ENCODE peak calls at places on chromosomes 1 and 21, in five cellular contexts. N is uterus, H is ovary, Y is H1, T is tibial nerve. O is an unnamed sample. For H3K27me3, the result is how much of the 10 kb centered on the place peaks cover.

GRCh38 chr1:220281159-220281574 is 8.9 kb upstream of the RAB3GAP2 start:
- DNase-seq in Y (no peak), T (no peak), N (no peak), H (no peak), O (no peak)

GRCh38 chr1:41811051-41811795 is 107.5 kb downstream of the HIVEP3 start:
- DNase-seq in Y (no peak), H (no peak), N (no peak), T (no peak), O (no peak)

GRCh38 chr21:43600642-43601397 is 58.5 kb downstream of the HSF2BP start:
- DNase-seq in Y (no peak), H (no peak), T (no peak), N (no peak), O (no peak)

GRCh38 chr1:177568702-177569101 is 397.9 kb downstream of the BRINP2 start:
- DNase-seq in T (no peak), N (no peak), H (no peak), Y (no peak), O (no peak)

GRCh38 chr1:184854036-184854435 is 99.4 kb upstream of the EDEM3 start:
- DNase-seq in Y (no peak), H (no peak), T (no peak), N (no peak), O (no peak)

GRCh38 chr21:31162827-31163226 is 124.6 kb upstream of the KRTAP19-8 start:
- DNase-seq in Y (no peak), T (no peak), N (no peak), H (no peak), O (no peak)

GRCh38 chr1:41658444-41659158 is 174.1 kb upstream of the EDN2 start:
- DNase-seq in T (no peak), Y (no peak), N (no peak), H (no peak), O (peak)

GRCh38 chr21:26169611-26170470 is 729 bp downstream of the APP start:
- DNase-seq in N (peak), Y (no peak), T (peak), H (peak), O (peak)

GRCh38 chr1:195733826-195734225 is 874.4 kb downstream of the KCNT2 start:
- DNase-seq in T (no peak), N (no peak), H (no peak), Y (peak), O (no peak)

GRCh38 chr1:118783095-118783758 is 204.9 kb downstream of the TBX15 start:
- DNase-seq in N (no peak), H (no peak), Y (no peak), T (no peak), O (no peak)

GRCh38 chr1:178344513-178345077 is 152.2 kb downstream of the CLEC20A start:
- DNase-seq in T (no peak), H (no peak), Y (no peak), N (no peak), O (no peak)

GRCh38 chr1:177820213-177820612 is 149.6 kb downstream of the SEC16B start:
- DNase-seq in N (no peak), H (no peak), T (no peak), Y (no peak), O (no peak)

GRCh38 chr1:110780600-110781484 is 92.1 kb upstream of the CD53 start:
- DNase-seq in N (peak), T (peak), Y (peak), H (peak), O (peak)

GRCh38 chr1:185464788-185465187 is 147.7 kb upstream of the IVNS1ABP start:
- DNase-seq in N (no peak), Y (no peak), T (no peak), H (no peak), O (no peak)

GRCh38 chr1:98296681-98297080 is 364.8 kb upstream of the SNX7 start:
- DNase-seq in H (no peak), T (no peak), N (no peak), Y (no peak), O (no peak)

GRCh38 chr1:8903908-8904650 is 25.6 kb upstream of the ENO1 start:
- DNase-seq in T (no peak), N (peak), H (peak), Y (no peak), O (no peak)

GRCh38 chr1:241957692-241958494 is at the start of gene BECN2:
- DNase-seq in T (no peak), N (no peak), H (no peak), Y (no peak), O (no peak)

GRCh38 chr1:230773396-230774033 is 26.3 kb downstream of the CAPN9 start:
- DNase-seq in T (no peak), H (no peak), N (no peak), Y (no peak), O (no peak)

GRCh38 chr1:64223329-64224151 is 20.1 kb downstream of the UBE2U start:
- DNase-seq in N (no peak), H (no peak), T (no peak), Y (no peak), O (no peak)

GRCh38 chr1:187909382-187909781 is 1080.6 kb downstream of the PLA2G4A start:
- DNase-seq in Y (no peak), T (no peak), H (no peak), N (no peak), O (no peak)

GRCh38 chr1:116556289-116557006 is 14.4 kb downstream of the CD58 start:
- DNase-seq in T (no peak), H (no peak), N (no peak), Y (no peak), O (no peak)

GRCh38 chr21:34869541-34869940 is 179.6 kb downstream of the RUNX1 start:
- DNase-seq in Y (no peak), T (no peak), H (no peak), N (no peak), O (no peak)

GRCh38 chr1:84756455-84757082 is 66.3 kb upstream of the SSX2IP start:
- DNase-seq in H (no peak), N (no peak), Y (peak), T (no peak), O (no peak)

GRCh38 chr1:228344631-228345072 is 62.0 kb downstream of the TRIM11 start:
- DNase-seq in H (peak), Y (no peak), N (no peak), T (no peak), O (peak)

GRCh38 chr1:160124709-160125478 is 9.3 kb downstream of the ATP1A2 start:
- DNase-seq in H (no peak), Y (no peak), T (no peak), N (no peak), O (no peak)

GRCh38 chr1:88684482-88685238 is 587 bp downstream of the PKN2 start:
- DNase-seq in T (peak), N (peak), Y (peak), H (peak), O (peak)

GRCh38 chr1:109931189-109931672 is 20.6 kb downstream of the CSF1 start:
- DNase-seq in T (peak), N (peak), Y (peak), H (peak), O (peak)

GRCh38 chr1:208047476-208047934 is 136.6 kb upstream of the CD34 start:
- DNase-seq in Y (no peak), T (peak), N (peak), H (peak), O (no peak)

GRCh38 chr21:38610573-38611251 is 112.4 kb upstream of the ERG start:
- DNase-seq in Y (no peak), T (no peak), N (no peak), H (no peak), O (no peak)

GRCh38 chr1:158371188-158371953 is 17.7 kb downstream of the CD1E start:
- DNase-seq in N (no peak), H (no peak), Y (no peak), T (no peak), O (no peak)

GRCh38 chr1:236998571-236998970 is 5.7 kb downstream of the MT1HL1 start:
- DNase-seq in N (no peak), H (no peak), T (no peak), Y (no peak), O (no peak)

GRCh38 chr1:111615874-111616715 is 3.5 kb upstream of the RAP1A start:
- DNase-seq in H (no peak), N (no peak), Y (no peak), T (no peak), O (no peak)

GRCh38 chr1:223258751-223259177 is 105.2 kb downstream of the SUSD4 start:
- DNase-seq in N (no peak), H (peak), T (no peak), Y (no peak), O (no peak)

GRCh38 chr1:181153634-181153961 is 65.1 kb downstream of the IER5 start:
- DNase-seq in H (no peak), Y (no peak), T (no peak), N (no peak), O (no peak)

GRCh38 chr1:181150842-181151241 is 62.3 kb downstream of the IER5 start:
- DNase-seq in H (no peak), Y (no peak), T (no peak), N (no peak), O (no peak)

GRCh38 chr1:181155339-181155738 is 66.8 kb downstream of the IER5 start:
- DNase-seq in Y (no peak), N (no peak), T (no peak), H (no peak), O (no peak)

GRCh38 chr1:181151378-181152326 is 63.2 kb downstream of the IER5 start:
- DNase-seq in H (no peak), N (peak), Y (no peak), T (no peak), O (peak)

DNA sequence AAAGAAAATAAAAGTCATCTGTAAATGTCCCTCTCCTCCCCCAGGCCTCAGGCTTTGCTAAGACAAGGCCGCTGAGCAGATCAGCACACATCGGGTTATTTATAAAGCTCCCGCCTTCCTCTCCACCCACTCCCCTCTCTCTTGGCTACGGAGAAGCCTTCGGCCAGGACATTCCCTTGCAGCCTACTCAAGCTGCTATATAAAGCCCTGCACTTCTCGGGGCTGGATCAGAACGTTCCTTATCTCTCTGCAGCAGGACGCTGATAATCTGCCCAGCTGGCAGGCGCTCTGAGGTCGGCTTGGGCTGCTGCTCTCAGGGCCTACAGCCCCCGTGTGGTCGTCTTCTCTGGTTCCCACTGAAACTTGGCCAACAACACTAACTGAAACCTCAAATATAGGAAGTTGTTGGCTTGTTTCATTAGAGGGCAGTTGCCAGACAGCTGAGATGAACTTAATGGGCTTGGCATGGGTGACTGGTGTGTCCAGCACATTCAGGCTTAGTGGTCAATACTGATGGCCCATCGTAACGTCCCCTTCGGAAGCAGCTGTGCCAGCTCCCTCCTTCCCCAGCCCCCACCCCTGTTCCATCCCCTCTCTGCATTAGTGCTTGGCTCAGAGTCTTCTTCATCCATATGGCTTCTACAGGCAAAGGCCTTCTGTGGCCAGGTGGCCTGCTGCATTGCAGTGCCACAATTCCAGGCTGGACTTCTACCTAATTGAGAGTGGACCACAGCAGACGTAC is 64.6 kb downstream of the IER5 start:
- DNase-seq in Y (no peak), N (peak), H (peak), T (peak), O (peak)
- TF ChIP-seq POLR2A in Y (no peak), N (peak), H (peak), T (peak), O (no peak)

DNA sequence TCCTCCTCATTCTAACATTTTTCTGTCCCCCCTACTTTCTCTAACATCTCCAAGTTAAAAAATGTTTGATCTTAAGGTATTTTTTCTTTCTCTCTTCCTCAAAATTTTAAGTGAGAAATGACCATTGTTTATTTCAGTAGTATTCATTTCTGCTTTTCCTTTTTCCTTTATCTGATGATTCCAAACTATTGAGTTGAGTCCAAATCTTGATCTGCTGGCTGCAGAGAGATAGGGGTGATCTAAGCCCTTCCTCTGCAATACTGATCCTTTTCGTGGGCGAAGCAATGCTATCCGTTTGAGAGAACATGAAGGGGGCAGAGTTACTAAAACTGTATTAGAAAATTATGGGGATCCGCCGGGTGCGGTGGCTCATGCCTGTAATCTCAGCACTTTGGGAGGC is 516 bp upstream of the NMNAT2 start:
- DNase-seq in T (no peak), Y (no peak), H (no peak), N (no peak), O (no peak)
- H3K27me3 ChIP-seq in T (under half), Y (under half), H (under half), N (under half), O (half or more)

DNA sequence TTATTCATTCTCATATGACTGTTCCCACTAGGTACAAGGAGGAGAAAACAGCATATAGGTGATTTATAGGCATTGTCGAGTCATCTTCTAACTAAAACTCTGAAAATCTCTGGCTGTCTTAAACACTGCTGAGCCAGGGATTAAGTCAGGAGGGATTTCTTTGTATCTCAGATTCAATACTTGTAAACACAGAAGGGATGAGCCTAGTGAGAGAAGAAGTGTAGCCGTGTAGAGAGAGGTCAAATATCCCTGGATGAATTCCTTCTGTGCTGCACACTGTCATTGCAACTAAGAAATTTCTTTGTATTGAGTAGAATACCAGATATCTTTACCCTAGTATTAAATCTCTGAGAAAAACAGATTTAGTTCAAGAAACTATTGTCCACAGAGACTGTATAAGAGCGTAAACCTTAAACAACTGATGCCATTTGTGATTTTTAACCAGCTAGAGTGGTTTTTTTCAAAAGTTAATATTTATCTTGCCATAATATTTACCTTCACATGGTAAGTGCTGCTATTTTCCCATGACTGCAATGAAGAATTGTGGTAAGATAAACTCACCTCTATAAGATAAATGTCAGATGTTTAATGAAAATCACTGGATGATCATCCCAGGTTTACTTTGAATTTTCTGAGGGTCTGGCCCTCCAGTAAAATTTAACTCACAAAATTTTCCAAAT is 465.4 kb downstream of the RWDD3 start:
- DNase-seq in T (no peak), Y (no peak), N (no peak), H (no peak), O (no peak)
- TF ChIP-seq POLR2A in T (no peak), Y (no peak), N (no peak), H (no peak), O (no peak)

GRCh38 chr1:201266276-201266675 is 17.0 kb upstream of the PKP1 start:
- DNase-seq in Y (no peak), T (no peak), H (no peak), N (no peak), O (no peak)
- H3K27me3 ChIP-seq in Y (under half), T (under half), H (under half), N (under half), O (under half)

DNA sequence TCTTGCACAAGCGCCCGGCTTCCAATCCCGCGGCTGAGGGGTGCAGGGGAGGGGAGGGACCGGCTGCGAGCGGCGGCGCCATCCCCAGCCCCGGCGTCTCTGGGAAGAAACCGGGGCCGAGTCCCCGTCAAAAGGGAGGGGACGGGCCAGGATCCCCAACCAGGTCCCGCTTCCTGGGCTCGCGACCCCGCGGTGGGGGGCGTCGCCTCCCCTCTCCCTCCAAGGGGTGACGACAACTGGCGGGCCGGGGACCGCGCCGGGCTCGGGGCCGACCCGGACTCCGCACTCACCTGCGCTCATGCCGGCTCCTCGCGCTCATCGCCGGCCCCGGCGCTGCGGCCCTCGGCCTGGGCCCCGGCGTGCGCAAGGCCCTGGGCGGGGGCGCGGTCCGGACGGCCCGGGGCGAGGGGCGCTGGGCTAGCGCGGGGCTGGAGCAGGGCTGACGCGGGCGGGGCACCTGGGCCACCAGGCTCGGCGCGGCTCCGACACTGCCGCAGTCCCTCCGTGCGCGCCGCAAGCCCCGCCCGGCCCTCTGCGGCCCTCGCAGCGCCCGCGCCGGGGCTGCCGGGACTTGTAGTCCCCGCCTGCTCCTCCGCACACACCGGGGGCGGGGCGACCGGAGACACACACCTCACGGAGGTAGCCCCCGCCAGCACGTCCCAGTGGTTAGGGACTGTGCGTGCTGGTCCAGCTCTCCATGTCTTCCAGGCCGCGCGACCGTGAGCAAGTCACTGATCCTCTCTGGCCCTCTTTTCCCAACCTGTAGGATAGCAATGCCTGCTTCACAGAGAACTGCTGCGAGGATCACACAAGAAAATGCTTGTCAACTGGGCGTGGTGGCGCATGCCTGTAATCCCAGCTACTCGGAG is at the start of gene ATP13A2:
- DNase-seq in T (peak), Y (peak), N (peak), H (peak), O (no peak)
- TF ChIP-seq POLR2A in T (no peak), Y (no peak), N (peak), H (no peak), O (peak)

GRCh38 chr1:71786218-71786617 is 496.1 kb downstream of the NEGR1 start:
- DNase-seq in T (no peak), N (no peak), H (no peak), Y (no peak), O (no peak)
- H3K27me3 ChIP-seq in T (under half), N (under half), H (under half), Y (under half), O (under half)

DNA sequence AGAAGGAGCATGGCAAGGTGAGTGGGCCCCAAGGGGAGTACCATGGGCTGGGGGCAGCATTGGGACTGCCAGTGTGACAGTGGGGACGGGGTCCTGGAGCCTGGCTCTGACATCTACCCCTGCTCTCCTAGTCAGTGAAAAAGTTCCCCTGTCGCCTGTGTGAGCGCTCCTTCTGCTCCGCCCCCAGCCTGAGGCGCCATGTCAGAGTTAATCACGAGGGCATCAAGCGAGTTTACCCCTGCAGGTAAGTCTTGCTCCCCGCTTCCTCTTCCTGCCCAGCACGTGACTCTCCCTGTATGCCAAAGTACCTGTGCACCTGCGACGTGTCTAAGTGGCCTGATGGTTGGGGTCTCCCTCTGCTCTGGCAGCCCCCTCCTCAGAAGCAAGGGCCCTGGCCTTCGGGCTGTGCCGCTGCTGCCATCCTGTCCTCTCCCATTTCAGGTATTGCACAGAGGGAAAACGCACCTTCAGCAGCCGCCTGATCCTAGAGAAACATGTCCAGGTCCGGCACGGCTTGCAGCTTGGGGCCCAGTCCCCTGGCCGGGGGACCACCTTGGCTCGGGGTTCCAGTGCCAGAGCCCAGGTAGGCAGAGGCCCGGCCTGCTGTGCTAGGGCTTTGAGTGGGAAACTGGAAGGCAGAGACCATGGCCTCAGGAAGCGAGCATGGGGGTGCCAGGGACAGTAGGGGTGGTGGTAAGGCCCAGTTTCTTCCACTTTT is 8.1 kb downstream of the ZNF687 start:
- DNase-seq in Y (no peak), T (no peak), N (no peak), H (no peak), O (no peak)
- TF ChIP-seq POLR2A in Y (no peak), T (no peak), N (no peak), H (no peak), O (no peak)